ENCODE peak calls at places on chromosome 19, in four cellular contexts. H is heart right ventricle, E is AG04450, A is uterus. K is an unnamed sample.

GRCh38 chr19:32830231-32831014 is 39.1 kb downstream of the SLC7A9 start:
- DNase-seq in E (peak; percentile 6), H (no peak), A (no peak), K (no peak)

GRCh38 chr19:30688696-30689095 is 316.5 kb downstream of the ZNF536 start:
- DNase-seq in A (no peak), E (no peak), H (no peak), K (no peak)

GRCh38 chr19:30284209-30284608 is 88.0 kb upstream of the ZNF536 start:
- DNase-seq in H (no peak), A (no peak), E (no peak), K (no peak)

GRCh38 chr19:23002690-23003422 is at the start of gene ZNF728:
- DNase-seq in E (no peak), A (peak; percentile 74), H (peak; percentile 79), K (no peak)

GRCh38 chr19:35773020-35773809 is 2.1 kb upstream of the ARHGAP33 start:
- DNase-seq in A (no peak), E (no peak), H (no peak), K (no peak)

GRCh38 chr19:40530091-40530901 is 46.4 kb upstream of the SHKBP1 start:
- DNase-seq in H (peak; percentile 32), A (no peak), E (no peak), K (no peak)

GRCh38 chr19:18915639-18916038 is 3.5 kb downstream of the COPE start:
- DNase-seq in H (no peak), A (no peak), E (no peak), K (no peak)

GRCh38 chr19:35525873-35526272 is 2.2 kb downstream of the SBSN start:
- DNase-seq in E (no peak), H (no peak), A (no peak), K (no peak)

GRCh38 chr19:30070970-30071632 is 129.1 kb downstream of the URI1 start:
- DNase-seq in H (peak; percentile 62), A (no peak), E (no peak), K (no peak)

GRCh38 chr19:32866564-32867265 is 2.9 kb downstream of the SLC7A9 start:
- DNase-seq in A (no peak), H (no peak), E (no peak), K (no peak)

GRCh38 chr19:40687525-40688016 is 2.9 kb downstream of the NUMBL start:
- DNase-seq in A (peak; percentile 87), E (no peak), H (peak; percentile 81), K (no peak)

GRCh38 chr19:55044771-55045716 is 7.0 kb upstream of the GP6 start:
- DNase-seq in H (no peak), E (no peak), A (no peak), K (no peak)

GRCh38 chr19:35608250-35608649 is 4.3 kb upstream of the HAUS5 start:
- DNase-seq in H (no peak), A (no peak), E (no peak), K (no peak)

GRCh38 chr19:15195381-15195964 is 5.3 kb downstream of the NOTCH3 start:
- DNase-seq in E (no peak), H (peak; percentile 67), A (peak; percentile 55), K (no peak)

GRCh38 chr19:42201489-42202289 is 15.8 kb downstream of the DEDD2 start:
- DNase-seq in H (no peak), E (no peak), A (no peak), K (no peak)

GRCh38 chr19:17244618-17245534 is 843 bp downstream of the NR2F6 start:
- DNase-seq in A (peak; percentile 60), H (peak; percentile 62), E (no peak), K (no peak)

GRCh38 chr19:2282062-2282861 is at the start of gene PEAK3:
- DNase-seq in H (peak; percentile 81), A (peak; percentile 49), E (no peak), K (no peak)
- H3K4me3 ChIP-seq in H (peak within 1 kb of the TSS; percentile 51), A (no peak within 1 kb of the TSS), E (peak within 1 kb of the TSS; percentile 36), K (no peak within 1 kb of the TSS)

DNA sequence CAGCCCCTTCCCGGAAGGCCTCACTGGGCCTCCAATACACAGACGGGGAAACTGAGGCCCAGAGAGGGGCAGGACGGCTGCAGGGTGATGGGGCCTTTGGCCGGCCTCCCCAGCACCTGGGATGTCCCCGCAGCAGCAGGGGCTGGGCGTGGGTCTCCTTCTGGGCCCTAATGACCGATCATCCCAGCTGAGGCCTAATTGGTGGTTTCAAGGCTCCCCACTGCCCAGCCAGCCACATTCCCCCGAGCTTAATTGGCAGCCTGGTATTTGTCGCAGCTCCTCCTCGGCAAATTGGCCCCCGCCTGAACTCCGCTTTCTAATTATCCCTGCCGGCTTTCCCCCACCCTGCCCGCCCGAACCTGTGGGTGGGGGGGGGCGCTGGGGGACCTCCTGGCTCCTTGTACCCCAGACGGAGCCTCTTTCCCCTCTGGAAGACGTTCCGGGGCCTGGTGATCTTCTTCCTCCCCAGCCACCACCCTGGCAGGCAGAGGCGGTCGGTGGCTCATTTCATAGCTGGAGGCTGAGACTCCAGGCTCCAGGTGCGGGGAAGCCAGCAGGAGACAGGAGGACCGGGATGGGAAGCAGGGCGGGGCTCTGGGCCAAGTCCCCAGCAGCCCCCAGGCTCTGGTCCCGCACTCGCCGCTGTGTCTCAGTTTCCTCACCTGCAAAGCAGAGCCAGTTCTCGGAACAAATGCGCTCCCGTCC is 27.2 kb upstream of the WDR18 start:
- DNase-seq in H (no peak), E (no peak), A (no peak), K (no peak)
- H3K27ac ChIP-seq in H (no peak overlapping the region), E (peak overlapping the region; percentile 47), A (no peak overlapping the region), K (no peak overlapping the region)

GRCh38 chr19:1523412-1524205 is at the start of gene PLK5:
- DNase-seq in E (no peak), H (no peak), A (no peak), K (no peak)
- H3K4me3 ChIP-seq in E (no peak within 1 kb of the TSS), H (peak within 1 kb of the TSS; percentile 13), A (peak within 1 kb of the TSS; percentile 5), K (no peak within 1 kb of the TSS)

DNA sequence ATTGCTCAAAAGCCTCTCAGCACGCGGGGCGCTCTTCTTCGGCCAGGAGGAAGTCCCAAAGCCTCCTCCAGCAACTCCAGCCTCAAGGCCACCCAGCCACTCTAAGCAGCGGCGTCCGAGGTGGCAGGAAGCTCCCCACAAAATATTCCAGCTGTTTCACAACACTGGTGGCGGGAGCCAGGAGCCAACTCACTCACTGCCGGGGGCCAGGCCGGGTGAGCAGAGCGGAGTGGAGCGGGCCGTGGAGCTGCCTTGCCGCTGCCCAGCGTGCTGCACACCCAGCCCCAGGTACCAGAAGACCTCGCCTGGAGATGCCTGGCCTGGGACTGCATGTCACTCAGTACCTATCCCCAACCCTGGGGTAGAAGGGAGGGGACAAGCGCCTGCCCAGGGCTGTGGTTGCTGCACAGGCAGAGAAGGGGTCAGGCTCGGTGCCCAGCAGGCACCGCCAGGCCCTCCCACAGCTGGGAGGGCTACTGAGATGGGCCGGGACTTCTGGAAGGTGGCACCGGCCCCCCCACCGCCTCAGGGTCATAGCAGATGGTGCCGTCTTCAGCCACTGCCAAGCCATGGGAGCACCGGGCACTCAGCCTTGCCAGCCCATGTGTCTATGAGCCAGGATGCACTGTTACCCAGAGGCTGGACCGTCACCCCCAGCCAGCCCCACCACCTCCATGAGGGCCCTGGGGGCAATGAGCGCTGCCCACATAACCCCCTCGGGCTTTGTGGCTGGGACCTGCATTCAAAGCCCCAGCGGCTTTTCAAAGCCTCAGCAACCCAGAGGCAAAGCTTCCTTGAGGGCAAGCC is 59.2 kb downstream of the MLLT1 start:
- DNase-seq in E (no peak), H (peak; percentile 67), A (peak; percentile 78), K (no peak)
- H3K27ac ChIP-seq in E (peak overlapping the region; percentile 39), H (peak overlapping the region; percentile 65), A (peak overlapping the region; percentile 70), K (no peak overlapping the region)

GRCh38 chr19:13860679-13861391 is 16.1 kb upstream of the NANOS3 start:
- DNase-seq in A (no peak), H (no peak), E (no peak), K (no peak)
- H3K4me3 ChIP-seq in A (no peak overlapping the region), H (peak overlapping the region; percentile 45), E (no peak overlapping the region), K (peak overlapping the region; percentile 76)

DNA sequence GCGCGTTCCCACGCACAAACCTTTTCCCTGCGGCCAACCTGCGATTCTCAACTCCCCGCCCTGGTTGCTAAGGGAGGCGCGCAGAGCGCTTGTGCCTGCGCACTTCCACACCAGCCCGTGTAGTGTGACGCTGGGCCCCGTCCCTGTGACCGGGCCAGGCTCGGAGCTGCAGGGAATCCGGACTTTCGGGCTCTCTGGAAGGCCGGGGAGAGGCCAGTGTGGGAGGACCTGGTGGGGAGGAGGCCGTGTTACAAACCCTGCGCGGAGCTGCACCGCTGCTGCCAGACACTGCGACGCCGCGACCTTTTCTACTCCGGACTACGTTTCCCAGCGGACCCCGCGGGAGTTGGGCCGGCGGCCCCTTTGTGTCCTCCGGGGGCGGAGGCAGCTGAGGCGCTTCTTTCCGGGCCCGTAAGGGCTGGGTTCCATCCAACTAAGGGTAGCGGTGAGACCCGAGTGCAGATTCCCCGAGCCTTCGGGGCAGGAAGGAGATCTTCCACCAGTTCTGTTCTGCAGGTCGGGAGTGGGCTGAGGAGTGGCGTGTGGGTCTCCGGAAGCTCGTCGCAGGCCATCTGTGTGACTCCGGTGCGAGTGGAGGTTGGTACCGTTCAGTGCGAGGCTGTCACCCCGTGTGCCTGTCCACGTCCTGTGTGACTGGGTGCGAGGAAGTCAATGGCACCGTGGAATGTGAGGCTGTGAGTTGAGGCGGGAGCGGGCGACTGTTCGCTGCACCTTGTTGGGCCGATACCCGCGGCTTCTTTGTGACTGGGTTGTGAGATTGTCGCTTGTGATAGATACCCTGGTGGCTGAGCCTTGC is at the start of gene ZNF570:
- DNase-seq in E (peak; percentile 62), A (peak; percentile 88), H (peak; percentile 91), K (no peak)
- H3K27ac ChIP-seq in E (peak within 1 kb of the TSS; percentile 61), A (peak within 1 kb of the TSS; percentile 88), H (peak within 1 kb of the TSS; percentile 94), K (peak within 1 kb of the TSS; percentile 45)

GRCh38 chr19:50434525-50434924 is 1.8 kb downstream of the MYBPC2 start:
- DNase-seq in H (no peak), E (no peak), A (no peak), K (no peak)

GRCh38 chr19:50435627-50436026 is 2.9 kb downstream of the MYBPC2 start:
- DNase-seq in E (no peak), H (no peak), A (no peak), K (no peak)

GRCh38 chr19:50435221-50435620 is 2.5 kb downstream of the MYBPC2 start:
- DNase-seq in A (no peak), E (no peak), H (no peak), K (no peak)

GRCh38 chr19:50433201-50434180 is 799 bp downstream of the MYBPC2 start:
- DNase-seq in H (no peak), A (no peak), E (no peak), K (no peak)

DNA sequence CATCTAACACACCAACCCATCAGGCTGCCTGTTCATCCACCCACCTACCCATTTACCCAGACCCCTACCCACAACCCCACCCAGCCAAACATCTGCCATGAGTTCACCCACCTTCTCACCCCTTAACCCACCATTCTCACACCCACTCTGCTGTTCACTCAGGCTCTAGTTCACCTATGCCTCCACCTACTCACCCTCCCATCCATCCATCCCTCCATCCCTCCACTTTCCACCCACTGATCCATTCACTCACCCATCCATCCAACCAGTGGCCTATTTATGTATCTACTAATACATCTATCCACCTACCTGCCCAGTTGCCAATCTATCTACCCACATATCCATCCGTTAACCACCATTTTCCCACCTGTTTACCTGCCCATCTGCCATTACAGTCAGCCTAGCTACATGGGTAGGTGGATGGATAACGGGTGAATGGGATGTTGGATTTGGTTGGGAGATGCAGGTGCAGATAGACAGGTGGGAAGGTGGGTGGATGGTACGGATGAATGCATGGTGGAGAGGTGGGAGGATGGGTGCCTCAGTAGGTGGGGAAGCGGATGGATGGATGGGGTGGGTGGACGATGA is 5.3 kb downstream of the MYBPC2 start:
- DNase-seq in E (no peak), H (no peak), A (no peak), K (no peak)
- H3K4me3 ChIP-seq in E (no peak overlapping the region), H (no peak overlapping the region), A (no peak overlapping the region), K (no peak overlapping the region)

GRCh38 chr19:51122112-51122981 is 2.4 kb upstream of the SIGLEC9 start:
- DNase-seq in A (no peak), H (no peak), E (no peak), K (no peak)
- H3K27ac ChIP-seq in A (no peak overlapping the region), H (peak overlapping the region; percentile 27), E (no peak overlapping the region), K (no peak overlapping the region)

K was measured in SK-N-MC.